ENCODE peak calls at places on chromosomes 13 and 19, in four cellular contexts. K is stimulated activated naive CD8-positive, alpha-beta T cell treated with anti-CD3 and anti-CD28 coated beads, Interleukin-15, amount 100 ng/mL, for 72 hours; D is iris pigment epithelial cell; F is right lobe of liver. Y is an unnamed sample.

GRCh38 chr13:32650705-32651311 is 64.6 kb downstream of the PDS5B start:
- DNase-seq in F (peak), D (peak), K (peak), Y (peak)

GRCh38 chr19:50537306-50537685 is 23.6 kb upstream of the ASPDH start:
- DNase-seq in F (no peak), D (no peak), K (no peak), Y (no peak)

GRCh38 chr13:98478134-98479129 is 98.5 kb downstream of the STK24 start:
- DNase-seq in K (peak), D (peak), F (no peak), Y (no peak)

GRCh38 chr13:20525144-20525600 is 485 bp downstream of the CRYL1 start:
- DNase-seq in K (peak), D (no peak), F (peak), Y (peak)

GRCh38 chr19:2613507-2614295 is 88.8 kb downstream of the GNG7 start:
- DNase-seq in F (peak), D (no peak), K (peak), Y (peak)

GRCh38 chr19:42356686-42357085 is 31.3 kb downstream of the MEGF8 start:
- DNase-seq in K (no peak), F (no peak), D (no peak), Y (no peak)

GRCh38 chr13:45340422-45341033 is 455 bp downstream of the TPT1 start:
- DNase-seq in F (peak), K (peak), D (peak), Y (peak)

GRCh38 chr13:112773601-112774447 is 84.0 kb downstream of the ATP11A start:
- DNase-seq in F (no peak), K (no peak), D (no peak), Y (no peak)

GRCh38 chr19:48108997-48109782 is 1.4 kb downstream of the PLA2G4C start:
- DNase-seq in K (no peak), F (no peak), D (no peak), Y (no peak)

GRCh38 chr19:3057275-3057714 is 5.0 kb downstream of the TLE5 start:
- DNase-seq in D (peak), F (peak), K (no peak), Y (no peak)

GRCh38 chr19:47436712-47437401 is 17.5 kb upstream of the MEIS3 start:
- DNase-seq in D (peak), F (peak), K (peak), Y (peak)

GRCh38 chr13:99206873-99207272 is 6.2 kb downstream of the UBAC2 start:
- DNase-seq in K (no peak), F (no peak), D (no peak), Y (no peak)

GRCh38 chr19:43439183-43440063 is 24.7 kb downstream of the TEX101 start:
- DNase-seq in D (no peak), F (no peak), K (no peak), Y (peak)

GRCh38 chr13:112252744-112253590 is 123.2 kb upstream of the SPACA7 start:
- DNase-seq in D (no peak), K (no peak), F (no peak), Y (no peak)

GRCh38 chr13:113607477-113608245 is 23.1 kb downstream of the TFDP1 start:
- DNase-seq in D (no peak), K (no peak), F (peak), Y (no peak)

GRCh38 chr13:109976206-109976997 is 190.0 kb upstream of the IRS2 start:
- DNase-seq in F (no peak), D (no peak), K (no peak), Y (no peak)

GRCh38 chr19:3452456-3453068 is 27.8 kb downstream of the SMIM24 start:
- DNase-seq in F (no peak), K (no peak), D (no peak), Y (no peak)

GRCh38 chr13:100269837-100270236 is 180.9 kb downstream of the PCCA start:
- DNase-seq in F (peak), K (no peak), D (peak), Y (peak)

GRCh38 chr13:79654520-79654919 is 173.6 kb downstream of the NDFIP2 start:
- DNase-seq in D (peak), F (no peak), K (no peak), Y (no peak)

GRCh38 chr13:110330491-110331001 is 23.5 kb downstream of the COL4A2 start:
- DNase-seq in D (peak), F (no peak), K (no peak), Y (no peak)

GRCh38 chr19:15449620-15450527 is at the start of gene WIZ:
- DNase-seq in K (peak), F (peak), D (peak), Y (peak)

GRCh38 chr19:11345122-11345752 is 831 bp downstream of the TMEM205 start:
- DNase-seq in F (peak), K (no peak), D (no peak), Y (no peak)